ENCODE peak calls at places on chromosomes 4 and X, in six cellular contexts. A, Y, I, M, V and Q are unnamed samples.

GRCh38 chr4:152900395-152900794 is 35.7 kb upstream of the FHDC1 start:
- DNase-seq in Y (no peak), M (no peak), I (no peak), V (no peak), A (no peak), Q (no peak)

GRCh38 chr4:56197387-56197786 is 189.9 kb downstream of the AASDH start:
- DNase-seq in A (no peak), Y (no peak), M (no peak), I (peak; percentile 15), V (no peak), Q (no peak)

GRCh38 chr4:145755802-145756201 is 75.9 kb downstream of the C4orf51 start:
- DNase-seq in Y (no peak), M (no peak), I (no peak), A (no peak), V (no peak), Q (no peak)

GRCh38 chr4:48022192-48022799 is 5.7 kb downstream of the NIPAL1 start:
- DNase-seq in I (no peak), A (no peak), V (no peak), Y (no peak), M (no peak), Q (no peak)

GRCh38 chr4:180953572-180953971 is 1289.6 kb upstream of the TENM3 start:
- DNase-seq in M (peak; percentile 12), V (no peak), A (no peak), I (no peak), Y (no peak), Q (no peak)

GRCh38 chr4:74230902-74231499 is 73.1 kb downstream of the MTHFD2L start:
- DNase-seq in I (peak; percentile 87), M (no peak), V (no peak), A (no peak), Y (no peak), Q (peak; percentile 84)

GRCh38 chrX:16612257-16612987 is 37.5 kb upstream of the S100G start:
- DNase-seq in I (no peak), M (no peak), V (no peak), Y (no peak), A (no peak), Q (no peak)

GRCh38 chr4:61500883-61501282 is 300.8 kb downstream of the ADGRL3 start:
- DNase-seq in Y (no peak), I (peak; percentile 53), M (peak; percentile 8), V (no peak), A (no peak), Q (no peak)

GRCh38 chrX:44483965-44484606 is 58.6 kb downstream of the FUNDC1 start:
- DNase-seq in I (no peak), A (no peak), M (no peak), Y (no peak), V (no peak), Q (no peak)

GRCh38 chr4:15945516-15945915 is 7.0 kb upstream of the FGFBP1 start:
- DNase-seq in I (no peak), M (no peak), Y (no peak), V (no peak), A (no peak), Q (no peak)

GRCh38 chrX:119885554-119886428 is 9.9 kb upstream of the AKAP14 start:
- DNase-seq in A (no peak), Y (no peak), V (no peak), M (no peak), I (no peak), Q (no peak)

GRCh38 chr4:116702949-116703348 is 382.4 kb downstream of the TRAM1L1 start:
- DNase-seq in A (no peak), V (no peak), Y (no peak), M (peak; percentile 20), I (no peak), Q (no peak)

GRCh38 chrX:131792356-131792749 is 230.7 kb upstream of the STK26 start:
- DNase-seq in Y (peak; percentile 90), V (peak; percentile 88), I (no peak), A (no peak), M (no peak), Q (peak; percentile 23)

GRCh38 chrX:64885850-64886249 is 90.4 kb downstream of the ZC4H2 start:
- DNase-seq in A (no peak), Y (no peak), V (no peak), I (no peak), M (peak; percentile 21), Q (no peak)

GRCh38 chr4:53505947-53506346 is 85.3 kb downstream of the LNX1 start:
- DNase-seq in I (peak; percentile 47), A (no peak), M (no peak), Y (no peak), V (no peak), Q (no peak)

GRCh38 chr4:2462218-2462991 is 6.5 kb upstream of the RNF4 start:
- DNase-seq in Y (peak; percentile 61), V (peak; percentile 87), I (peak; percentile 76), A (peak; percentile 59), M (peak; percentile 86), Q (peak; percentile 70)

GRCh38 chr4:128249787-128250668 is 37.6 kb downstream of the PGRMC2 start:
- DNase-seq in Y (no peak), A (no peak), I (no peak), M (no peak), V (no peak), Q (no peak)

GRCh38 chrX:15359701-15360100 is 24.4 kb upstream of the PIGA start:
- DNase-seq in M (no peak), Y (no peak), V (no peak), A (no peak), I (no peak), Q (no peak)

GRCh38 chrX:70998402-70999027 is 67.6 kb upstream of the SLC7A3 start:
- DNase-seq in A (no peak), V (no peak), M (peak; percentile 41), I (peak; percentile 61), Y (no peak), Q (peak; percentile 57)

DNA sequence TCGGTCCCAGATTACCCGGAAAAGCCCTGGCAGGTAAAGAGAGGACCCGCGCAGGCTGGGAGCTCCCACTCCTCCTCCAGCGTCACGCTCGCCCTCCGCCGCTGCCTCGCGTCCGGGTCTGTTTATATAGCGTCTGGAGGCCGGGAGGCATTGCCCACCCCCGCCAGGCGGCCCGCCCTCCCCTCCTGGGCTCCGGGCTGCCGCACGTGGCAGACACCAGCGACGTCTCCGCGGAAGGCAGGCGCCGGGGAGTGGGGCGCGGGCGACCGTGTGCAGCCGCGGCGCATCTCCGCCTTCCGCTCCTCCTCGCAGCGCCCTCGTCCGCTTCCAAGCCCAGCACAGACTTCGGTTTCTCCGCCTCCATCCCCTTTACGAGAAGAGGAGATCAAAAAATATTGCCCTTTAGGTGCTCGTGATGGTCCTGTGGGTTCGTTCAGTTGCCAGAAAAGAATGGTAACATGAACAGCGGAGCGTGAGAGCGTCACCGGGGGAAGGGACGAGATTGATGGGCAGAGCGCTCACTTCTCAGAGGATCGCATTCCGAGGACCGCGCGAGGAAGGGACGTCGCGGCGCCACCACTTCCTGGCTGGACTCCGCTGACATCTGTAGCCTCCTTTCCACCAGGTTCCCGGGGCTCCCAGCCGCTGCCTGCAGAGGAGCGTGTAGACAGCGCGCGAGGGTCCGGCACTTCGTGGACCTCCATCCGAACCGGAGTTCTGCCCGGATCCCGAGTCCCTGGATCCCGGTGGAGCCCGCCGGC is at the start of gene GALNTL6:
- DNase-seq in I (peak; percentile 3), V (peak; percentile 56), A (no peak), Y (no peak), M (peak; percentile 59), Q (peak; percentile 5)
- H3K4me3 ChIP-seq in I (peak within 1 kb of the TSS; percentile 29), V (peak within 1 kb of the TSS; percentile 50), A (no peak within 1 kb of the TSS), Y (peak within 1 kb of the TSS; percentile 32), M (peak within 1 kb of the TSS; percentile 70), Q (peak within 1 kb of the TSS; percentile 57)

DNA sequence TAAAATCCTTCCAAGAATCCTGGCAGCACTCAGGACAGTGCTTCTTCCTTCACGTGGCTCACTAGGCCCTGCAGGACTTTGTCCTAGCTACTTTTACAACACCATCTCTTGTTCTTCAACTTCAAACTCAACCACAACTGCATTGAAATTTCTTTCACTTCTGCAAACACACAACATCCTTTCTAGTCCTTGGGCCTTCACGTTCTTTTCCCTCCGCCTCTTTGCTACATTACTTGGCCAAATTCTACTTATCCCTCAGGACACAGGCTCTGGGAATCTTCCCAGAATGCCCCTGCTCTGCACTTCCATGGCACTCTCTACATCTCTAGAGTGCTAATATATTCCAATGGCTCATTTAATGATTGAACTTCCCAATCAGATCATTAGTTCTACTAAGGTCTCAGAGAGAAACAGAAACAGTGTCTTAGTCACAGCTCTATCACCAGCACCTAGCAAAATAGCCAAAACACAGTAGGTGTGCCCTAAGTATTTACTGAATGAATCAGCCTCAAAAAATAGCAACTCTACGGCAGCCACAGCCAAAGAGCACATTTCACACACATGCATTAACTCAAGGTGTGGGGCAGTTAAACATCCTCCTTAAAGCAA is 73.3 kb downstream of the MANBA start:
- DNase-seq in Y (no peak), A (no peak), M (no peak), I (peak; percentile 31), V (no peak), Q (peak; percentile 33)
- H3K4me3 ChIP-seq in Y (no peak overlapping the region), A (no peak overlapping the region), M (no peak overlapping the region), I (no peak overlapping the region), V (no peak overlapping the region), Q (no peak overlapping the region)

DNA sequence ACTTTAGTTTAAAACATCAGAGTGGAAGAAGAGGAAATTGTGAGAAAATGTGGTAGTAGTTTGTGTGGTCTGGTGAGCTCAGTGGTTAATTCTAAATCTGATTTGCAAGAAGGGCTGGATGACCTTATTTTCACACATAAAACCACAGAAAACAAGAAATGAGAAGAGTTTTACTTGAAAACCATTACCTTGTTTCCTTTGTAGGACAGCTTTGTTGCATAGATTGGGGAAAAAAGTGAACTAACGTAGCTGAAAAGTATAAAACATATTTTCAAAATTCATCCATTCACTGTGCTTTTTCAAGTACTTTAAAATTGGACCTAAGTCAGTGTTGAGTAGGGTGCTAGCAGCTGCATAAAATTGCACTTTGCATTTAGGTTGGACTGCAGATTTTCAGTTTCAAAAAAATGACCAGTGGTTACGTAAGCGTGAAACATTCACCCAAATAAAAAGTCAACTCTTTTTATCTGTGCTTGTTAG is 211.3 kb downstream of the ARHGAP10 start:
- DNase-seq in A (no peak), V (no peak), Y (no peak), I (no peak), M (no peak), Q (no peak)
- H3K4me3 ChIP-seq in A (no peak overlapping the region), V (no peak overlapping the region), Y (no peak overlapping the region), I (no peak overlapping the region), M (no peak overlapping the region), Q (no peak overlapping the region)

GRCh38 chr4:3463556-3464348 is 646 bp downstream of the DOK7 start:
- DNase-seq in A (no peak), M (no peak), I (no peak), Y (no peak), V (peak; percentile 83), Q (no peak)
- H3K4me3 ChIP-seq in A (no peak overlapping the region), M (no peak overlapping the region), I (no peak overlapping the region), Y (peak overlapping the region; percentile 50), V (peak overlapping the region; percentile 62), Q (no peak overlapping the region)

GRCh38 chr4:6273661-6273990 is 4.0 kb downstream of the WFS1 start:
- DNase-seq in A (no peak), V (no peak), M (no peak), I (no peak), Y (no peak), Q (no peak)
- H3K4me3 ChIP-seq in A (no peak overlapping the region), V (no peak overlapping the region), M (no peak overlapping the region), I (no peak overlapping the region), Y (no peak overlapping the region), Q (no peak overlapping the region)